ENCODE peak calls at places on chromosomes 6 and 20, in seven cellular contexts. K, Q, X, F, S, U and H are unnamed samples.
A peak's percentile ranks its signal among the peaks of the same experiment; 100 is the strongest.

GRCh38 chr6:132414332-132414731 is 13.1 kb upstream of the MOXD1 start:
- DNase-seq in K (no peak), Q (no peak), X (no peak), F (no peak), S (no peak), U (no peak), H (no peak)

GRCh38 chr6:2563635-2564034 is 187.1 kb downstream of the MYLK4 start:
- DNase-seq in K (peak; percentile 20), Q (no peak), X (no peak), F (no peak), S (no peak), U (no peak), H (no peak)

GRCh38 chr6:57224769-57225515 is 2.8 kb upstream of the RAB23 start:
- DNase-seq in K (peak; percentile 70), Q (peak; percentile 68), X (no peak), F (peak; percentile 20), S (no peak), U (no peak), H (no peak)

GRCh38 chr20:59074456-59074855 is 31.9 kb upstream of the PRELID3B start:
- DNase-seq in K (peak; percentile 79), Q (no peak), X (no peak), F (no peak), S (no peak), U (no peak), H (no peak)

GRCh38 chr6:149212202-149212601 is 105.3 kb upstream of the TAB2 start:
- DNase-seq in K (peak; percentile 42), Q (peak; percentile 53), X (no peak), F (no peak), S (no peak), U (no peak), H (no peak)

GRCh38 chr6:84224251-84224650 is 3.2 kb downstream of the CEP162 start:
- DNase-seq in K (no peak), Q (no peak), X (no peak), F (no peak), S (no peak), U (no peak), H (no peak)

GRCh38 chr6:133887478-133887877 is 1.4 kb upstream of the TCF21 start:
- DNase-seq in K (no peak), Q (no peak), X (no peak), F (no peak), S (no peak), U (no peak), H (no peak)

GRCh38 chr6:53857318-53858094 is 62.7 kb downstream of the LRRC1 start:
- DNase-seq in K (no peak), Q (no peak), X (no peak), F (no peak), S (no peak), U (no peak), H (no peak)

GRCh38 chr6:36139431-36139830 is 9.1 kb downstream of the MAPK13 start:
- DNase-seq in K (no peak), Q (no peak), X (no peak), F (peak; percentile 72), S (peak; percentile 72), U (peak; percentile 81), H (peak; percentile 51)

GRCh38 chr20:5078399-5078958 is 41.3 kb downstream of the PCNA start:
- DNase-seq in K (peak; percentile 66), Q (peak; percentile 45), X (no peak), F (no peak), S (no peak), U (no peak), H (peak; percentile 65)

GRCh38 chr20:10131612-10132345 is 86.9 kb upstream of the SNAP25 start:
- DNase-seq in K (peak; percentile 67), Q (no peak), X (no peak), F (no peak), S (peak; percentile 64), U (peak; percentile 54), H (no peak)

GRCh38 chr20:4300921-4301320 is 285.6 kb upstream of the RNF24 start:
- DNase-seq in K (no peak), Q (no peak), X (no peak), F (no peak), S (no peak), U (no peak), H (no peak)

GRCh38 chr20:906703-907102 is 9.4 kb downstream of the ANGPT4 start:
- DNase-seq in K (no peak), Q (no peak), X (no peak), F (no peak), S (no peak), U (no peak), H (no peak)

GRCh38 chr6:144013486-144013909 is 5.4 kb upstream of the PLAGL1 start:
- DNase-seq in K (peak; percentile 71), Q (peak; percentile 80), X (peak; percentile 78), F (peak; percentile 81), S (peak; percentile 70), U (peak; percentile 77), H (peak; percentile 99)

GRCh38 chr20:63653041-63653973 is at the start of gene STMN3:
- DNase-seq in K (peak; percentile 88), Q (peak; percentile 92), X (peak; percentile 93), F (peak; percentile 97), S (peak; percentile 98), U (peak; percentile 95), H (peak; percentile 79)

GRCh38 chr20:53750827-53751393 is 157.3 kb upstream of the ZNF217 start:
- DNase-seq in K (peak; percentile 91), Q (peak; percentile 95), X (no peak), F (peak; percentile 71), S (no peak), U (no peak), H (no peak)

GRCh38 chr6:139490482-139490881 is 116.0 kb upstream of the CITED2 start:
- DNase-seq in K (peak; percentile 58), Q (no peak), X (no peak), F (no peak), S (no peak), U (no peak), H (peak; percentile 58)

GRCh38 chr20:9334866-9335265 is 179.5 kb upstream of the LAMP5 start:
- DNase-seq in K (no peak), Q (no peak), X (no peak), F (no peak), S (no peak), U (no peak), H (no peak)

GRCh38 chr20:3172933-3173581 is at the start of gene LZTS3:
- DNase-seq in K (peak; percentile 39), Q (peak; percentile 74), X (peak; percentile 87), F (peak; percentile 87), S (peak; percentile 86), U (peak; percentile 92), H (no peak)

GRCh38 chr6:24140572-24140971 is 14.6 kb downstream of the NRSN1 start:
- DNase-seq in K (no peak), Q (no peak), X (no peak), F (no peak), S (peak; percentile 34), U (no peak), H (no peak)

GRCh38 chr6:52511572-52512151 is 65.2 kb downstream of the TRAM2 start:
- DNase-seq in K (peak; percentile 72), Q (peak; percentile 50), X (no peak), F (peak; percentile 64), S (no peak), U (no peak), H (peak; percentile 94)

GRCh38 chr6:101578306-101578705 is 184.8 kb downstream of the GRIK2 start:
- DNase-seq in K (no peak), Q (no peak), X (no peak), F (no peak), S (no peak), U (no peak), H (no peak)

GRCh38 chr6:144617231-144618199 is 332.4 kb downstream of the UTRN start:
- DNase-seq in K (no peak), Q (no peak), X (no peak), F (no peak), S (no peak), U (no peak), H (no peak)

GRCh38 chr6:78749326-78749725 is 118.0 kb upstream of the IRAK1BP1 start:
- DNase-seq in K (peak; percentile 1), Q (no peak), X (no peak), F (no peak), S (no peak), U (no peak), H (no peak)

GRCh38 chr6:111210074-111210729 is 122.9 kb downstream of the SLC16A10 start:
- DNase-seq in K (peak; percentile 57), Q (peak; percentile 66), X (peak; percentile 47), F (peak; percentile 75), S (peak; percentile 34), U (peak; percentile 49), H (peak; percentile 84)

GRCh38 chr6:167941822-167942221 is 55.6 kb upstream of the KIF25 start:
- DNase-seq in K (no peak), Q (no peak), X (no peak), F (no peak), S (no peak), U (no peak), H (no peak)
- H2BK5ac ChIP-seq in K (no peak overlapping the region), Q (no peak overlapping the region), X (no peak overlapping the region), F (no peak overlapping the region), S (no peak overlapping the region), U (no peak overlapping the region), H (no peak overlapping the region)

GRCh38 chr20:16535281-16535680 is 38.0 kb downstream of the KIF16B start:
- DNase-seq in K (no peak), Q (no peak), X (no peak), F (no peak), S (no peak), U (no peak), H (no peak)

GRCh38 chr20:16531485-16531884 is 41.8 kb downstream of the KIF16B start:
- DNase-seq in K (no peak), Q (no peak), X (no peak), F (no peak), S (no peak), U (no peak), H (no peak)

GRCh38 chr20:16530201-16530681 is 43.0 kb downstream of the KIF16B start:
- DNase-seq in K (peak; percentile 56), Q (peak; percentile 87), X (no peak), F (peak; percentile 68), S (no peak), U (no peak), H (no peak)

GRCh38 chr20:16537025-16537665 is 36.1 kb downstream of the KIF16B start:
- DNase-seq in K (no peak), Q (no peak), X (no peak), F (no peak), S (no peak), U (no peak), H (no peak)

DNA sequence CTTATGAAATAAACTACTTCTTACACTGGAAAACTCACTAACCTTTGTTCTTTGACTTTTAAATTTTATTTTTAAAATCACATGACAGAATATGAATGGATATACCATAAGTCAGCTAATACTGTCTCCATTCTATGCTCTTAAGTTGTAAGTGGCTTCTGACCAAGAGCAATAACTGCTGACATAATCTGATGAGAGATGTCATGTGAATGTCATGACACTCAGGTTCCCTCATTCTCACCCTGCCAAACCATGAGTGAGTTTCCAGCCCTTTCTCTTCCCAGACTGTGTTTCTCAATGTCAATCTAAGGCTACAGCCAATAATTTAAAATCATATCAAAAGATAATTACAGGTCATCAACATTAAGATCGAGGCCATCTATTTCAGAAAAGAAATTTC is 39.8 kb downstream of the KIF16B start:
- DNase-seq in K (peak; percentile 7), Q (no peak), X (no peak), F (no peak), S (no peak), U (no peak), H (no peak)
- H2BK5ac ChIP-seq in K (no peak overlapping the region), Q (no peak overlapping the region), X (no peak overlapping the region), F (no peak overlapping the region), S (no peak overlapping the region), U (no peak overlapping the region), H (no peak overlapping the region)

GRCh38 chr6:10163159-10163962 is 251.5 kb downstream of the TFAP2A start:
- DNase-seq in K (no peak), Q (no peak), X (no peak), F (no peak), S (no peak), U (no peak), H (peak; percentile 91)
- H2BK5ac ChIP-seq in K (no peak overlapping the region), Q (no peak overlapping the region), X (no peak overlapping the region), F (no peak overlapping the region), S (no peak overlapping the region), U (no peak overlapping the region), H (peak overlapping the region; percentile 36)

GRCh38 chr20:2141592-2142575 is 40.3 kb downstream of the STK35 start:
- DNase-seq in K (no peak), Q (no peak), X (no peak), F (no peak), S (no peak), U (no peak), H (no peak)
- H2BK5ac ChIP-seq in K (no peak overlapping the region), Q (no peak overlapping the region), X (no peak overlapping the region), F (no peak overlapping the region), S (no peak overlapping the region), U (no peak overlapping the region), H (no peak overlapping the region)